ENCODE peak calls at places on chromosomes 6 and 20, in four cellular contexts. E is CD4-positive, CD25-positive, alpha-beta regulatory T cell; B is cardiac muscle cell; D is H1. I is an unnamed sample. For H3K4me1, the result is how much of the 10 kb centered on the place peaks cover.

GRCh38 chr20:58829531-58829941 is 21.2 kb downstream of the GNAS-AS1 start:
- DNase-seq in E (no peak), B (peak), D (no peak), I (no peak)

GRCh38 chr20:24629668-24630067 is 160.2 kb downstream of the SYNDIG1 start:
- DNase-seq in E (no peak), B (peak), D (no peak), I (peak)

GRCh38 chr20:22810626-22811559 is 224.2 kb upstream of the SSTR4 start:
- DNase-seq in E (no peak), B (no peak), D (peak), I (peak)

GRCh38 chr6:99980741-99981140 is 13.3 kb downstream of the MCHR2 start:
- DNase-seq in E (no peak), B (no peak), D (no peak), I (no peak)

GRCh38 chr6:38593419-38593818 is 46.3 kb downstream of the BTBD9 start:
- DNase-seq in E (no peak), B (peak), D (no peak), I (no peak)

GRCh38 chr6:160254467-160255312 is 3.9 kb downstream of the SLC22A2 start:
- DNase-seq in E (no peak), B (no peak), D (no peak), I (no peak)

GRCh38 chr6:157987788-157988699 is 6.4 kb downstream of the SYNJ2 start:
- DNase-seq in E (no peak), B (no peak), D (no peak), I (no peak)

GRCh38 chr20:32941155-32941885 is 62.9 kb downstream of the SUN5 start:
- DNase-seq in E (no peak), B (peak), D (no peak), I (no peak)

GRCh38 chr20:53579581-53580375 is 13.9 kb downstream of the ZNF217 start:
- DNase-seq in E (peak), B (peak), D (no peak), I (no peak)

GRCh38 chr6:158789115-158789917 is 29.9 kb downstream of the EZR start:
- DNase-seq in E (peak), B (no peak), D (no peak), I (no peak)

GRCh38 chr6:25346064-25346463 is 66.9 kb downstream of the CARMIL1 start:
- DNase-seq in E (no peak), B (no peak), D (no peak), I (no peak)

GRCh38 chr6:168447741-168448140 is 6.8 kb downstream of the SMOC2 start:
- DNase-seq in E (no peak), B (no peak), D (no peak), I (no peak)

GRCh38 chr6:13614126-13614925 is 809 bp upstream of the NOL7 start:
- DNase-seq in E (no peak), B (peak), D (no peak), I (peak)

GRCh38 chr6:30378290-30378937 is 33.5 kb downstream of the RPP21 start:
- DNase-seq in E (no peak), B (peak), D (no peak), I (peak)

GRCh38 chr6:30562470-30563425 is 5.7 kb downstream of the PRR3 start:
- DNase-seq in E (no peak), B (no peak), D (no peak), I (no peak)

GRCh38 chr6:134539865-134540323 is 222.0 kb upstream of the SGK1 start:
- DNase-seq in E (no peak), B (peak), D (no peak), I (peak)

GRCh38 chr20:57749861-57750260 is 40.0 kb upstream of the PMEPA1 start:
- DNase-seq in E (no peak), B (no peak), D (no peak), I (peak)

GRCh38 chr20:24622856-24623255 is 153.4 kb downstream of the SYNDIG1 start:
- DNase-seq in E (no peak), B (no peak), D (no peak), I (no peak)

GRCh38 chr6:26296857-26297648 is 67.9 kb upstream of the BTN3A2 start:
- DNase-seq in E (no peak), B (no peak), D (no peak), I (no peak)

GRCh38 chr20:5313916-5314315 is 2.8 kb downstream of the PROKR2 start:
- DNase-seq in E (no peak), B (no peak), D (no peak), I (no peak)

GRCh38 chr6:122913558-122913957 is 82.5 kb upstream of the CLVS2 start:
- DNase-seq in E (no peak), B (no peak), D (no peak), I (no peak)

DNA sequence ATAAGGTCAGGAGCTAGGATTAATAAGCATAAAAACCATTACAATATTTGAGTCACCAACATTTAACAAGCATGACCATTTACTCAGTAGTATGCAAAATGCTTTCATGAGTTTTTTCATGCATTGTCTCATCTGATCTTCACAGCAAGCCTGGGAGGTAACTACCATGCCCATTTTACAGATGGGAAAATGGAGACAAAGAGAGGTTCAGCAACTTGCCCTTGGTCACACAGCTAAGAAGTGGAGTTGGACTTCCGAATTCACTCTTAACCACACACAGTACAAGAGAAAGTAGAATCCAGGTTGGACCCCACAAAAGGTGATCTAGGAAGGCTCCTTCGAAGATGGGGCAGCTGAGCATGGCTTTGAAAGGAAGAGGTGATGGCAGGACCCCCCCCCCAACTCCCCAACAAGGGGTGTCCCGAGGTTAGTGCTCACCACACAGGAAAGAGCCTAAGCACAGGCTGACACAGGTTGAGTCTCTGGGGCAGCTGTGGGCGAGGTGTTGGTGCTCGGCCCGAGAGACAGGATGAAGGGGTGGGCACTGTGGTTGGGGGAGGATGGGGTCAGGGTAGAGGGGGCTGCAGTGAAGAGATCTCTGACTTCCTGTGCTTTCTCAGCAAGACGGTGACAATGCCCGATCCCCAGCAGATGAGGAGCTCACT is 108.8 kb downstream of the PREX1 start:
- DNase-seq in E (peak), B (no peak), D (no peak), I (no peak)
- H3K4me1 ChIP-seq in E (half or more), B (under half), D (under half), I (under half)

GRCh38 chr6:112221561-112221960 is 32.8 kb downstream of the LAMA4 start:
- DNase-seq in E (no peak), B (no peak), D (no peak), I (no peak)
- H3K4me1 ChIP-seq in E (under half), B (under half), D (under half), I (under half)

GRCh38 chr20:56592817-56593216 is 36.3 kb upstream of the TFAP2C start:
- DNase-seq in E (no peak), B (no peak), D (no peak), I (no peak)
- H3K4me1 ChIP-seq in E (under half), B (under half), D (under half), I (under half)

GRCh38 chr6:44039191-44039719 is 88.0 kb downstream of the MRPL14 start:
- DNase-seq in E (no peak), B (no peak), D (no peak), I (no peak)

GRCh38 chr6:44041461-44042260 is 85.6 kb downstream of the MRPL14 start:
- DNase-seq in E (no peak), B (peak), D (no peak), I (peak)

GRCh38 chr6:44042261-44043035 is 84.8 kb downstream of the MRPL14 start:
- DNase-seq in E (no peak), B (no peak), D (no peak), I (no peak)

GRCh38 chr6:44039839-44040350 is 87.4 kb downstream of the MRPL14 start:
- DNase-seq in E (no peak), B (no peak), D (no peak), I (no peak)

GRCh38 chr6:44040786-44041185 is 86.5 kb downstream of the MRPL14 start:
- DNase-seq in E (no peak), B (no peak), D (no peak), I (no peak)
- H3K4me1 ChIP-seq in E (under half), B (under half), D (under half), I (under half)

DNA sequence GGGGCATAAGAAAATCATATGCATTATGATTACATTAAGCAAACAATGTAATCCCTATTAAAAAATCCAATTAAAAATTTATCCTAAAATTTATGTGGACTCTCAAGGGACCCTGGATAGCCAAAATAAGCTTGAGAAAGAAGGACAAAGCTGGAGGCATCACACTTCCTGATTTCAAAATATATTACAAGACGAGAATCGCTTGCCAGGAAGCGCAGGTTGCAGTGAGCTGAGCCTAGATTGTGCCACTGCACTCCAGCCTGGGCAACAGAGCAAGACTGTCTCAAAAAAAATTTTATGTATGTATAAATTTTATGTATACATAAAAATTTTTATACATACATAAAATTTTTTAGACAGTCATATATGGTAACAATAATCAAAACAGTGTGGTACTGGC is 48.5 kb upstream of the GCNT2 start:
- DNase-seq in E (no peak), B (no peak), D (no peak), I (no peak)
- H3K4me1 ChIP-seq in E (under half), B (under half), D (under half), I (under half)

I was measured in SJCRH30.